ENCODE peak calls at places on chromosome 17, in five cellular contexts. N is spleen, M is GM03348, P is prostate gland, Y is GM12892. C is an unnamed sample.
A peak's percentile ranks its signal among the peaks of the same experiment; 100 is the strongest.

GRCh38 chr17:9890124-9890523 is 14.9 kb downstream of the RCVRN start:
- DNase-seq in N (no peak), M (peak; percentile 60), Y (peak; percentile 38), P (no peak), C (no peak)

GRCh38 chr17:70539172-70539924 is 370.0 kb downstream of the KCNJ2 start:
- DNase-seq in N (no peak), P (no peak), M (no peak), Y (no peak), C (no peak)

GRCh38 chr17:44219636-44220210 is at the start of gene UBTF:
- DNase-seq in M (peak; percentile 76), Y (no peak), P (peak; percentile 59), N (peak; percentile 96), C (peak; percentile 81)

GRCh38 chr17:48457080-48457836 is 27.2 kb upstream of the SKAP1 start:
- DNase-seq in Y (no peak), N (peak; percentile 91), M (peak; percentile 82), P (peak; percentile 26), C (peak; percentile 4)

GRCh38 chr17:8144401-8145295 is 7.6 kb downstream of the PER1 start:
- DNase-seq in N (no peak), M (no peak), Y (no peak), P (no peak), C (no peak)

GRCh38 chr17:28201315-28201714 is 117.7 kb upstream of the TMEM97 start:
- DNase-seq in Y (no peak), P (no peak), M (no peak), N (no peak), C (no peak)

GRCh38 chr17:73156166-73156840 is 8.5 kb upstream of the SSTR2 start:
- DNase-seq in P (peak; percentile 33), M (peak; percentile 93), N (peak; percentile 89), Y (peak; percentile 60), C (peak; percentile 48)

GRCh38 chr17:61579961-61580360 is 11.1 kb downstream of the NACA2 start:
- DNase-seq in M (no peak), N (no peak), Y (no peak), P (no peak), C (no peak)

GRCh38 chr17:17433260-17433659 is 43.5 kb upstream of the MED9 start:
- DNase-seq in P (no peak), N (no peak), Y (no peak), M (no peak), C (peak; percentile 82)

GRCh38 chr17:78790552-78790951 is 8.5 kb upstream of the CYTH1 start:
- DNase-seq in N (no peak), Y (no peak), M (no peak), P (no peak), C (no peak)

GRCh38 chr17:57499648-57500049 is 243.3 kb downstream of the MSI2 start:
- DNase-seq in N (no peak), M (peak; percentile 29), Y (no peak), P (no peak), C (no peak)

GRCh38 chr17:54172654-54173316 is 350.1 kb downstream of the KIF2B start:
- DNase-seq in Y (no peak), M (peak; percentile 2), P (no peak), N (no peak), C (no peak)

GRCh38 chr17:51185763-51186332 is 19.6 kb downstream of the NME2 start:
- DNase-seq in P (no peak), M (no peak), N (no peak), Y (no peak), C (no peak)

GRCh38 chr17:56521439-56522141 is 71.9 kb upstream of the NOG start:
- DNase-seq in N (no peak), Y (no peak), M (no peak), P (no peak), C (no peak)

GRCh38 chr17:54257440-54257839 is 434.7 kb downstream of the KIF2B start:
- DNase-seq in M (no peak), N (no peak), Y (no peak), P (no peak), C (no peak)

GRCh38 chr17:34556384-34556783 is 23.0 kb upstream of the TMEM132E start:
- DNase-seq in N (no peak), Y (no peak), M (no peak), P (no peak), C (no peak)